ENCODE peak calls at places on chromosomes 3 and 15, in ten cellular contexts. D is heart right ventricle, U is foreskin fibroblast, C is heart left ventricle, I is H1, V is esophagus muscularis mucosa, B is A549, F is sigmoid colon, W is astrocyte of the spinal cord, G is AG04450. S is an unnamed sample.

GRCh38 chr3:71453822-71454512 is 129.6 kb downstream of the FOXP1 start:
- DNase-seq in D (no peak), U (no peak), C (no peak), I (no peak), V (peak), B (no peak), F (no peak), W (no peak), G (no peak), S (no peak)

GRCh38 chr3:58179235-58180098 is 31.3 kb downstream of the DNASE1L3 start:
- DNase-seq in D (no peak), U (no peak), C (no peak), I (no peak), V (no peak), B (no peak), F (no peak), W (no peak), G (no peak), S (no peak)

GRCh38 chr15:68158046-68158628 is 47.0 kb downstream of the CALML4 start:
- DNase-seq in D (no peak), U (no peak), C (no peak), I (no peak), V (no peak), B (no peak), F (no peak), W (no peak), G (no peak), S (no peak)

GRCh38 chr3:177551431-177551836 is 354.2 kb upstream of the TBL1XR1 start:
- DNase-seq in D (no peak), U (no peak), C (no peak), I (no peak), V (no peak), B (no peak), F (no peak), W (no peak), G (no peak), S (no peak)

GRCh38 chr3:20511863-20512262 is 325.9 kb upstream of the SGO1 start:
- DNase-seq in D (no peak), U (peak), C (no peak), I (peak), V (no peak), B (peak), F (no peak), W (peak), G (peak), S (peak)

GRCh38 chr15:62280625-62281024 is 115.5 kb upstream of the C2CD4B start:
- DNase-seq in D (no peak), U (no peak), C (no peak), I (no peak), V (peak), B (no peak), F (no peak), W (no peak), G (no peak), S (no peak)

GRCh38 chr3:47781326-47781684 is 388 bp downstream of the SMARCC1 start:
- DNase-seq in D (peak), U (peak), C (peak), I (peak), V (no peak), B (peak), F (peak), W (no peak), G (no peak), S (peak)

GRCh38 chr15:89197503-89197971 is 23.8 kb downstream of the RLBP1 start:
- DNase-seq in D (no peak), U (no peak), C (no peak), I (peak), V (no peak), B (no peak), F (peak), W (no peak), G (no peak), S (no peak)

DNA sequence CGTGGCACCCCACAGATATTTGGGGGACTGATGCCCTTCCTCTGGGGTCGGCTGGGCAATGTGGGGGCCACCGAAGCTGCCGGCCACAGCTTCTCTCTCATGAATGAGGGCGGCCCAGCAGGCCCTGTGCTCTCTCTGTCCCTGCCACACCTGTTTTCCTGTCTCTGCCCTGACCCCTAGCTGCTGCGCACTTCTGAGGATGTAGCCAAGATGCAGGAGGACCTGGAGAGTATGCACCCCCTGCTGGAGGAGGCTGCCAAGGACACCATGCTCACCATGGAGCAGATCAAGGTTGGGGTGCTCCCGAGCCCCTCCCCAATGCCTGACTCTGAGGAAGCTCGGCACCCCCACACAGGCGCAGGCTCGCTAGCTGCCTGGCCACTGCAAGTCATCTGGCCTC is 59.7 kb downstream of the SEMA3G start:
- DNase-seq in D (no peak), U (peak), C (no peak), I (peak), V (no peak), B (peak), F (no peak), W (peak), G (no peak), S (peak)
- TF ChIP-seq CTCF in D (no peak), U (peak), C (no peak), I (peak), V (no peak), B (peak), F (no peak), W (peak), G (peak), S (peak)

DNA sequence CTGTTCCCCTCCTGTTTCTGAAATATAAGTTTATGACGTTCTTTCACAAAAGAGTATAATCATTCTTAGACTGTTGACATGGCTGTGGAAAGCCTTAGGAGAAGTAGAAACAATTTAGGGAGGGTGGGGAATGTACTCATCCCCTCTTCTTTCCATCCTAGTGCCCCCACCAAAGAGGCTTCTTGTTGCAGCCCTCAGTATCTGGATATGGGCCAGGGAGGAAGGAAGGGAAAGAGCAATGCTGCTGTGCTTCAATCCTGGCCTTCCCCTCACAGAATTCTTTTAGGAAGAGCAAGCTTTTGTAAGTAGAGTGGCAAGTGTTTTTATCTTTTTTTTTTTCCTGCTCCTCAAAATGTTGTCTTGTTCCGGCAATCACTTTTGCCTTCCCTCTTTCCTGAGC is 1.7 kb downstream of the INAFM2 start:
- DNase-seq in D (no peak), U (peak), C (no peak), I (no peak), V (no peak), B (no peak), F (no peak), W (no peak), G (no peak), S (peak)
- H3K4me3 ChIP-seq in D (peak), U (peak), C (peak), I (peak), V (peak), B (no peak), F (peak), W (peak), G (peak), S (peak)

GRCh38 chr15:81294501-81294850 is 29.5 kb downstream of the STARD5 start:
- DNase-seq in D (no peak), U (no peak), C (no peak), I (no peak), V (no peak), B (no peak), F (no peak), W (no peak), G (no peak), S (no peak)
- TF ChIP-seq CTCF in D (no peak), U (no peak), C (no peak), I (peak), V (no peak), B (no peak), F (no peak), W (no peak), G (no peak), S (no peak)

GRCh38 chr3:43998841-43999805 is 242.6 kb upstream of the TOPAZ1 start:
- DNase-seq in D (no peak), U (peak), C (no peak), I (peak), V (no peak), B (peak), F (no peak), W (peak), G (no peak), S (peak)

GRCh38 chr3:43995929-43996378 is 245.7 kb upstream of the TOPAZ1 start:
- DNase-seq in D (no peak), U (no peak), C (no peak), I (peak), V (no peak), B (no peak), F (no peak), W (no peak), G (no peak), S (no peak)

GRCh38 chr3:43998374-43998840 is 243.3 kb upstream of the TOPAZ1 start:
- DNase-seq in D (no peak), U (no peak), C (no peak), I (peak), V (no peak), B (no peak), F (no peak), W (peak), G (no peak), S (no peak)

GRCh38 chr3:43996379-43997301 is 245.0 kb upstream of the TOPAZ1 start:
- DNase-seq in D (no peak), U (peak), C (no peak), I (peak), V (no peak), B (peak), F (no peak), W (peak), G (no peak), S (peak)

DNA sequence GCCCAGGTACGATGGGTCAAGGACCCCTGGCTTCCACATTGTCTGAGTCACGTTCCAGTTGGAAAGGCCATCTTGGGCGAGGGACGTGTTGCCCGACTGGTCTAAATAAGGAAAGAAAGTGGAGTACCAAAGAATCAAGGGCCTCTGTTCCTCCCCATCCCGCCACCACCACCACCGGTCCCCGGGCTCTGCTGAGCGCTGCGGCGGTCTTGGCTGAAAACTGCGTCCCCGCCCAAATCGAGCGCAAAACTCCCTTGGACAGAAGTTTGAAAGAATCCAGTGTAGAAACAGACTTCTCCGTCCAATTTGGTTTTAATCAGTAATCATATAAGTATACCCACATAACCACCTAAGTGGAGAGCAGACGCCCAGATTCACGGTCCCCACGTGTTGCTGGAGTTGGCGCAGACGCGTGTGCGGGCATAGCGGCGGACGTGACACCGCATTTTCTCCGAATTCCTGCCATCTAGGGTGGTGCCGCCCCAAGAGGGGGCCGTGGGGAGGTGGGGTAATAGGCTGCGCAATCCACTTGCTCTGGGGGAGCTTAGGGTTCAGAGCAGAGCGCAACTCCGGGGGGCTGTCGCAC is 243.8 kb upstream of the TOPAZ1 start:
- DNase-seq in D (no peak), U (peak), C (no peak), I (peak), V (no peak), B (no peak), F (no peak), W (peak), G (no peak), S (peak)
- H3K4me3 ChIP-seq in D (no peak), U (peak), C (no peak), I (peak), V (peak), B (peak), F (peak), W (peak), G (no peak), S (peak)